ENCODE peak calls at places on chromosomes 7 and 10, in eight cellular contexts. One of them, this sample, is unnamed.

GRCh38 chr7:158587425-158588084 is at the start of gene PTPRN2:
- DNase-seq in IMR-90: peak; percentile 42
- DNase-seq in gastrocnemius medialis: peak; percentile 14
- DNase-seq in stomach: peak; percentile 77
- DNase-seq in Peyer's patch: peak; percentile 61
- DNase-seq in suprapubic skin: no peak
- DNase-seq in adrenal gland: peak; percentile 33
- DNase-seq in body of pancreas: peak; percentile 82
- DNase-seq in this sample: peak; percentile 72

GRCh38 chr7:149385195-149385955 is 75.5 kb downstream of the ZNF777 start:
- DNase-seq in suprapubic skin: no peak
- DNase-seq in stomach: no peak
- DNase-seq in Peyer's patch: no peak
- DNase-seq in body of pancreas: no peak
- DNase-seq in adrenal gland: no peak
- DNase-seq in IMR-90: no peak
- DNase-seq in gastrocnemius medialis: no peak
- DNase-seq in this sample: no peak

GRCh38 chr10:117112220-117112619 is 25.9 kb downstream of the VAX1 start:
- DNase-seq in suprapubic skin: no peak
- DNase-seq in IMR-90: no peak
- DNase-seq in adrenal gland: no peak
- DNase-seq in stomach: no peak
- DNase-seq in gastrocnemius medialis: no peak
- DNase-seq in Peyer's patch: no peak
- DNase-seq in body of pancreas: no peak
- DNase-seq in this sample: no peak

GRCh38 chr7:99707096-99707495 is 27.3 kb upstream of the CYP3A5 start:
- DNase-seq in body of pancreas: no peak
- DNase-seq in stomach: no peak
- DNase-seq in gastrocnemius medialis: no peak
- DNase-seq in IMR-90: peak; percentile 21
- DNase-seq in Peyer's patch: no peak
- DNase-seq in suprapubic skin: no peak
- DNase-seq in adrenal gland: no peak
- DNase-seq in this sample: no peak

GRCh38 chr10:104638861-104639594 is 2.1 kb upstream of the SORCS3 start:
- DNase-seq in body of pancreas: no peak
- DNase-seq in stomach: no peak
- DNase-seq in gastrocnemius medialis: no peak
- DNase-seq in IMR-90: no peak
- DNase-seq in suprapubic skin: no peak
- DNase-seq in Peyer's patch: no peak
- DNase-seq in adrenal gland: no peak
- DNase-seq in this sample: no peak

GRCh38 chr10:110408203-110408871 is 89.4 kb upstream of the DUSP5 start:
- DNase-seq in body of pancreas: no peak
- DNase-seq in adrenal gland: no peak
- DNase-seq in IMR-90: no peak
- DNase-seq in suprapubic skin: no peak
- DNase-seq in gastrocnemius medialis: no peak
- DNase-seq in Peyer's patch: no peak
- DNase-seq in stomach: no peak
- DNase-seq in this sample: no peak

GRCh38 chr7:155862516-155863257 is 50.4 kb upstream of the SHH start:
- DNase-seq in IMR-90: no peak
- DNase-seq in adrenal gland: no peak
- DNase-seq in stomach: peak; percentile 23
- DNase-seq in Peyer's patch: peak; percentile 38
- DNase-seq in suprapubic skin: peak; percentile 48
- DNase-seq in gastrocnemius medialis: no peak
- DNase-seq in body of pancreas: no peak
- DNase-seq in this sample: no peak

GRCh38 chr7:94043299-94043698 is 39.1 kb upstream of the BET1 start:
- DNase-seq in IMR-90: peak; percentile 69
- DNase-seq in stomach: no peak
- DNase-seq in Peyer's patch: no peak
- DNase-seq in suprapubic skin: no peak
- DNase-seq in gastrocnemius medialis: no peak
- DNase-seq in adrenal gland: no peak
- DNase-seq in body of pancreas: no peak
- DNase-seq in this sample: no peak

GRCh38 chr10:20995123-20995978 is 98.2 kb upstream of the NEBL start:
- DNase-seq in suprapubic skin: no peak
- DNase-seq in stomach: no peak
- DNase-seq in gastrocnemius medialis: no peak
- DNase-seq in body of pancreas: no peak
- DNase-seq in IMR-90: no peak
- DNase-seq in Peyer's patch: no peak
- DNase-seq in adrenal gland: no peak
- DNase-seq in this sample: no peak

GRCh38 chr7:159105845-159106614 is 38.6 kb downstream of the VIPR2 start:
- DNase-seq in IMR-90: no peak
- DNase-seq in suprapubic skin: peak; percentile 38
- DNase-seq in Peyer's patch: no peak
- DNase-seq in stomach: no peak
- DNase-seq in body of pancreas: no peak
- DNase-seq in gastrocnemius medialis: no peak
- DNase-seq in adrenal gland: no peak
- DNase-seq in this sample: peak; percentile 3

GRCh38 chr10:98351831-98352402 is 63.1 kb downstream of the PYROXD2 start:
- DNase-seq in Peyer's patch: no peak
- DNase-seq in suprapubic skin: no peak
- DNase-seq in body of pancreas: no peak
- DNase-seq in gastrocnemius medialis: no peak
- DNase-seq in stomach: no peak
- DNase-seq in IMR-90: no peak
- DNase-seq in adrenal gland: no peak
- DNase-seq in this sample: no peak

GRCh38 chr7:106012935-106013439 is 49.9 kb downstream of the CDHR3 start:
- DNase-seq in Peyer's patch: no peak
- DNase-seq in stomach: no peak
- DNase-seq in gastrocnemius medialis: no peak
- DNase-seq in IMR-90: peak; percentile 93
- DNase-seq in body of pancreas: no peak
- DNase-seq in suprapubic skin: no peak
- DNase-seq in adrenal gland: no peak
- DNase-seq in this sample: no peak

GRCh38 chr7:126606331-126606730 is 646.4 kb downstream of the GRM8 start:
- DNase-seq in adrenal gland: no peak
- DNase-seq in Peyer's patch: no peak
- DNase-seq in suprapubic skin: no peak
- DNase-seq in body of pancreas: no peak
- DNase-seq in gastrocnemius medialis: no peak
- DNase-seq in IMR-90: no peak
- DNase-seq in stomach: no peak
- DNase-seq in this sample: no peak

GRCh38 chr7:112726076-112726475 is 64.1 kb downstream of the TMEM168 start:
- DNase-seq in stomach: no peak
- DNase-seq in body of pancreas: peak; percentile 77
- DNase-seq in IMR-90: no peak
- DNase-seq in suprapubic skin: no peak
- DNase-seq in Peyer's patch: no peak
- DNase-seq in gastrocnemius medialis: no peak
- DNase-seq in adrenal gland: no peak
- DNase-seq in this sample: no peak

GRCh38 chr7:29955799-29956476 is 33.7 kb downstream of the SCRN1 start:
- DNase-seq in body of pancreas: no peak
- DNase-seq in gastrocnemius medialis: no peak
- DNase-seq in IMR-90: no peak
- DNase-seq in suprapubic skin: no peak
- DNase-seq in Peyer's patch: peak; percentile 62
- DNase-seq in stomach: no peak
- DNase-seq in adrenal gland: no peak
- DNase-seq in this sample: peak; percentile 13

GRCh38 chr10:71863203-71863602 is 12.2 kb upstream of the PSAP start:
- DNase-seq in gastrocnemius medialis: no peak
- DNase-seq in body of pancreas: no peak
- DNase-seq in stomach: no peak
- DNase-seq in IMR-90: peak; percentile 54
- DNase-seq in suprapubic skin: peak; percentile 17
- DNase-seq in adrenal gland: no peak
- DNase-seq in Peyer's patch: no peak
- DNase-seq in this sample: no peak

GRCh38 chr7:16402084-16402483 is 19.3 kb downstream of the CRPPA start:
- DNase-seq in adrenal gland: no peak
- DNase-seq in IMR-90: no peak
- DNase-seq in Peyer's patch: no peak
- DNase-seq in suprapubic skin: no peak
- DNase-seq in gastrocnemius medialis: no peak
- DNase-seq in stomach: no peak
- DNase-seq in body of pancreas: no peak
- DNase-seq in this sample: no peak

GRCh38 chr7:25752169-25752568 is 399.8 kb upstream of the NFE2L3 start:
- DNase-seq in suprapubic skin: no peak
- DNase-seq in IMR-90: no peak
- DNase-seq in body of pancreas: no peak
- DNase-seq in Peyer's patch: no peak
- DNase-seq in gastrocnemius medialis: no peak
- DNase-seq in adrenal gland: no peak
- DNase-seq in stomach: no peak
- DNase-seq in this sample: no peak

GRCh38 chr10:42744134-42744701 is 38.4 kb upstream of the BMS1 start:
- DNase-seq in suprapubic skin: no peak
- DNase-seq in body of pancreas: no peak
- DNase-seq in Peyer's patch: no peak
- DNase-seq in gastrocnemius medialis: no peak
- DNase-seq in stomach: no peak
- DNase-seq in adrenal gland: no peak
- DNase-seq in IMR-90: no peak
- DNase-seq in this sample: no peak

GRCh38 chr10:29223311-29223710 is 65.6 kb upstream of the LYZL1 start:
- DNase-seq in adrenal gland: no peak
- DNase-seq in IMR-90: no peak
- DNase-seq in stomach: no peak
- DNase-seq in suprapubic skin: no peak
- DNase-seq in Peyer's patch: no peak
- DNase-seq in body of pancreas: no peak
- DNase-seq in gastrocnemius medialis: no peak
- DNase-seq in this sample: no peak

GRCh38 chr10:72265508-72265907 is 8.2 kb upstream of the DDIT4 start:
- DNase-seq in Peyer's patch: no peak
- DNase-seq in gastrocnemius medialis: no peak
- DNase-seq in adrenal gland: no peak
- DNase-seq in suprapubic skin: no peak
- DNase-seq in IMR-90: no peak
- DNase-seq in stomach: no peak
- DNase-seq in body of pancreas: no peak
- DNase-seq in this sample: no peak

DNA sequence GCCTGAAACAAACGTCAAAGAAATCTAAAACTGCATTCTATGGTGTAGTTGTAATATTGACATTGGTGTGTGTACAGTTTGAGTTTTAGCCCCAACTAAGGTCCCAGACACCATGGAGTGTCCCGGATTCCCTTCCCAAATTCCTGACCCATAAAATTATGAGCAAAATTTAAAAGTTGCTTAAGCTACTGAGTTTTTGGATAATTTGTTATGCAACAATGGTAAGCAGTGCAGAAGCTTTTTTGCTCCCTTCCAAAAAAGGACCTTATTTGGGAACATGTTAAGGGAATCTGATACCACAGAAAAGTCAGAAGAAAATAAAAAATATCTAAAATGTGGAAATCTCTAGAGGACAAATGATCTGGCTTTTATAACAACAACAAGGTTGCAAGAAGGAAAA is 63.3 kb upstream of the KMT2E start:
- DNase-seq in IMR-90: no peak
- DNase-seq in body of pancreas: no peak
- DNase-seq in suprapubic skin: no peak
- DNase-seq in gastrocnemius medialis: no peak
- DNase-seq in Peyer's patch: no peak
- DNase-seq in adrenal gland: no peak
- DNase-seq in stomach: no peak
- DNase-seq in this sample: no peak
- TF ChIP-seq POLR2A in IMR-90: no peak
- TF ChIP-seq POLR2A in body of pancreas: no peak
- TF ChIP-seq POLR2A in suprapubic skin: no peak
- TF ChIP-seq POLR2A in gastrocnemius medialis: no peak
- TF ChIP-seq POLR2A in Peyer's patch: no peak
- TF ChIP-seq POLR2A in adrenal gland: no peak
- TF ChIP-seq POLR2A in stomach: no peak
- TF ChIP-seq POLR2A in this sample: no peak

GRCh38 chr7:80478683-80479082 is 33.2 kb downstream of the GNAT3 start:
- DNase-seq in suprapubic skin: no peak
- DNase-seq in gastrocnemius medialis: no peak
- DNase-seq in IMR-90: peak; percentile 76
- DNase-seq in body of pancreas: no peak
- DNase-seq in Peyer's patch: no peak
- DNase-seq in stomach: no peak
- DNase-seq in adrenal gland: no peak
- DNase-seq in this sample: no peak
- H3K4me1 ChIP-seq in suprapubic skin: peaks cover 17% of the 10 kb centered on the region
- H3K4me1 ChIP-seq in gastrocnemius medialis: peaks cover 3% of the 10 kb centered on the region
- H3K4me1 ChIP-seq in IMR-90: no peaks in the 10 kb centered on the region
- H3K4me1 ChIP-seq in body of pancreas: no peaks in the 10 kb centered on the region
- H3K4me1 ChIP-seq in Peyer's patch: no peaks in the 10 kb centered on the region
- H3K4me1 ChIP-seq in stomach: no peaks in the 10 kb centered on the region
- H3K4me1 ChIP-seq in adrenal gland: no peaks in the 10 kb centered on the region
- H3K4me1 ChIP-seq in this sample: no peaks in the 10 kb centered on the region

DNA sequence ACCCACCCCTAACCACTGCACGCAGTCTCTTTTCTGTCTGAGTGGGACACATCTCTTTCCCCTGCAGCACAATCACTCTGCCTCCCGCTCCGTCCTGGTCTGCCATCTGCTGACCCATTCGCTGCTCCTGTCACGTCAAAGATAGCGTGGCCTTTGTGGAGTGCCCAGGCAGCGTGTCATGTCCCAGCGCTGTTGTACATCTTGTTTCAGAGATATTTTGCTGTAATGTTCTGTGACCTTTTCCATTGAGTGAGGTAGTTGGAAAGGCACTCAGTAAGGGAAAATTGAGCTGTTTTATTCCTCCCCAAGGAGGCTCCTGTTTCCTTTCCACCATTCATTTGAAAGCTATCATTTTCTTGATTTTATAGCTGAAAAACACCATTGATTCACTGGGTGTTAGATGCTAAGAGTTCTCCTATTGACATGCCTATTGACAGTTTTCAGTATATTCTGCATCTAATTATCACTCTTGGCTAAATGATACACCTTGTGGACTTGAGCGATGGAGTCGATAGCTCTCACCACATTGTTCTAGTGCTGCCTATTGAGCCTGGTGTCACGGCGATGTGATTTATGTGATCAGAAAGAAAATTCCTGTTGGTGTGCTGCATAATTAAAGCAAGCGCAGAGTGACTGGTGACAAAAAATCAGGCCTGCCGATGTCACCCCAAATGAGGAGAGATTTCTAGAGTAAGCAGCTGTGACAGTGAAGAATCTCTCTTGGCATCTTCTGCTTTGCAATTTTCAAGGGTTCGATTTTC is 372.6 kb downstream of the LRMDA start:
- DNase-seq in stomach: no peak
- DNase-seq in body of pancreas: peak; percentile 37
- DNase-seq in Peyer's patch: no peak
- DNase-seq in adrenal gland: no peak
- DNase-seq in suprapubic skin: no peak
- DNase-seq in IMR-90: no peak
- DNase-seq in gastrocnemius medialis: peak; percentile 59
- DNase-seq in this sample: no peak
- TF ChIP-seq CTCF in stomach: no peak
- TF ChIP-seq CTCF in body of pancreas: no peak
- TF ChIP-seq CTCF in Peyer's patch: no peak
- TF ChIP-seq CTCF in adrenal gland: no peak
- TF ChIP-seq CTCF in suprapubic skin: no peak
- TF ChIP-seq CTCF in IMR-90: no peak
- TF ChIP-seq CTCF in gastrocnemius medialis: no peak
- TF ChIP-seq CTCF in this sample: no peak

GRCh38 chr7:121328508-121329459 is at the start of gene WNT16:
- DNase-seq in stomach: no peak
- DNase-seq in suprapubic skin: peak; percentile 73
- DNase-seq in adrenal gland: no peak
- DNase-seq in Peyer's patch: peak; percentile 53
- DNase-seq in IMR-90: no peak
- DNase-seq in gastrocnemius medialis: no peak
- DNase-seq in body of pancreas: no peak
- DNase-seq in this sample: no peak
- TF ChIP-seq POLR2A in stomach: no peak
- TF ChIP-seq POLR2A in suprapubic skin: no peak
- TF ChIP-seq POLR2A in adrenal gland: no peak
- TF ChIP-seq POLR2A in Peyer's patch: no peak
- TF ChIP-seq POLR2A in IMR-90: no peak
- TF ChIP-seq POLR2A in gastrocnemius medialis: no peak
- TF ChIP-seq POLR2A in body of pancreas: no peak
- TF ChIP-seq POLR2A in this sample: no peak

This sample was measured in transverse colon.